ENCODE peak calls at places on chromosome 7, in nine cellular contexts. W is heart left ventricle, F is psoas muscle, D is lower lobe of right lung, O is upper lobe of left lung, A is heart right ventricle, I is upper lobe of right lung, Q is gastrocnemius medialis, S is body of pancreas. P is an unnamed sample. For H3K4me1, the result is how much of the 10 kb centered on the place peaks cover.

GRCh38 chr7:36971515-36972139 is 247.3 kb upstream of the AOAH start:
- ATAC-seq in W (no peak), F (no peak), D (no peak), O (no peak), A (no peak), I (no peak), Q (no peak), S (peak), P (no peak)

GRCh38 chr7:77542399-77542798 is 5.3 kb downstream of the PTPN12 start:
- ATAC-seq in W (no peak), F (no peak), D (no peak), O (no peak), A (no peak), I (no peak), Q (no peak), S (no peak), P (no peak)

GRCh38 chr7:106402898-106403297 is 118.1 kb upstream of the NAMPT start:
- ATAC-seq in W (no peak), F (no peak), D (no peak), O (no peak), A (no peak), I (no peak), Q (no peak), S (no peak), P (no peak)

GRCh38 chr7:5360451-5360850 is 63.2 kb downstream of the TNRC18 start:
- ATAC-seq in W (no peak), F (no peak), D (peak), O (no peak), A (no peak), I (peak), Q (no peak), S (no peak), P (no peak)

GRCh38 chr7:26388256-26388655 is 96.6 kb downstream of the SNX10 start:
- ATAC-seq in W (no peak), F (no peak), D (peak), O (no peak), A (no peak), I (peak), Q (no peak), S (no peak), P (no peak)

GRCh38 chr7:22639400-22639799 is 87.6 kb upstream of the IL6 start:
- ATAC-seq in W (no peak), F (no peak), D (no peak), O (no peak), A (no peak), I (no peak), Q (no peak), S (no peak), P (no peak)

GRCh38 chr7:101936612-101937231 is 119.3 kb downstream of the CUX1 start:
- ATAC-seq in W (peak), F (peak), D (peak), O (peak), A (peak), I (peak), Q (peak), S (no peak), P (peak)

GRCh38 chr7:81751619-81752317 is 18.1 kb downstream of the HGF start:
- ATAC-seq in W (no peak), F (no peak), D (no peak), O (no peak), A (no peak), I (no peak), Q (no peak), S (no peak), P (no peak)

GRCh38 chr7:66238712-66239466 is 33.8 kb downstream of the TPST1 start:
- ATAC-seq in W (no peak), F (no peak), D (no peak), O (no peak), A (no peak), I (no peak), Q (no peak), S (peak), P (no peak)

GRCh38 chr7:158904599-158904998 is 48.2 kb downstream of the DYNC2I1 start:
- ATAC-seq in W (no peak), F (no peak), D (no peak), O (no peak), A (no peak), I (no peak), Q (no peak), S (no peak), P (no peak)

GRCh38 chr7:42262907-42263466 is 26.0 kb upstream of the GLI3 start:
- ATAC-seq in W (peak), F (peak), D (peak), O (no peak), A (peak), I (no peak), Q (peak), S (no peak), P (peak)

GRCh38 chr7:69359003-69359555 is 239.2 kb upstream of the AUTS2 start:
- ATAC-seq in W (peak), F (no peak), D (no peak), O (no peak), A (no peak), I (no peak), Q (no peak), S (no peak), P (no peak)

GRCh38 chr7:1447112-1447511 is 12.2 kb downstream of the MICALL2 start:
- ATAC-seq in W (no peak), F (no peak), D (peak), O (no peak), A (no peak), I (no peak), Q (no peak), S (no peak), P (no peak)

GRCh38 chr7:55444786-55445185 is 79.6 kb downstream of the LANCL2 start:
- ATAC-seq in W (no peak), F (no peak), D (no peak), O (no peak), A (no peak), I (no peak), Q (no peak), S (no peak), P (no peak)

GRCh38 chr7:155653773-155654172 is 9.3 kb downstream of the RBM33 start:
- ATAC-seq in W (peak), F (peak), D (peak), O (peak), A (no peak), I (peak), Q (peak), S (no peak), P (peak)

GRCh38 chr7:1231214-1232102 is 1.2 kb upstream of the UNCX start:
- ATAC-seq in W (no peak), F (no peak), D (peak), O (peak), A (no peak), I (no peak), Q (no peak), S (no peak), P (no peak)

GRCh38 chr7:135726389-135726788 is 1.6 kb downstream of the SLC13A4 start:
- ATAC-seq in W (no peak), F (no peak), D (no peak), O (no peak), A (no peak), I (no peak), Q (no peak), S (no peak), P (no peak)

GRCh38 chr7:27784399-27785053 is 44.6 kb downstream of the TAX1BP1 start:
- ATAC-seq in W (peak), F (peak), D (no peak), O (no peak), A (no peak), I (peak), Q (peak), S (peak), P (no peak)

GRCh38 chr7:21077602-21078001 is 290.9 kb upstream of the SP8 start:
- ATAC-seq in W (no peak), F (no peak), D (no peak), O (no peak), A (no peak), I (no peak), Q (no peak), S (no peak), P (no peak)

DNA sequence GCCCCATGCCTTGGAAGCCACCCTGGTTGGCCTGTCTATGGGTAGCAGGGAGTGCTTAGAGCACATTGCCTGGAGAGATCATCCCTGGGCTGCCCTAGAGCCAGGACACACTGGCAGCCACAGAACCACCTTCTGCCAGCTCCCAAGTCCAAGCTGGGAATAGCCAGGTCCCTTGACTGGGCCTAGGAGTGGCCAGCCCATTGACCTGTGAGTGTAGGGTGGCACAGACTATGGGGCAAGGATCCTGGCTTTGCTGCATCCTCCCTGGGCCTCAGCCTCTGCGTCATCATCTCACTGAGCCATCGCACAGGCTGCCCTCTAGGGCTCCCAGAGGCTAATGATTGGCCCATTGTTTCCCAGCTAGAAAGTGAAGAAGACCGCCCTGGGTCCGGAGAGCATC is 7.0 kb downstream of the AQP1 start:
- ATAC-seq in W (no peak), F (peak), D (no peak), O (no peak), A (no peak), I (no peak), Q (peak), S (no peak), P (peak)
- H3K4me1 ChIP-seq in W (half or more), F (under half), D (half or more), O (half or more), A (half or more), I (under half), Q (under half), S (half or more), P (under half)

GRCh38 chr7:95433129-95433528 is 1.7 kb downstream of the PON2 start:
- ATAC-seq in W (no peak), F (no peak), D (no peak), O (no peak), A (no peak), I (no peak), Q (no peak), S (no peak), P (no peak)

GRCh38 chr7:95434501-95435421 is at the start of gene PON2:
- ATAC-seq in W (peak), F (peak), D (peak), O (peak), A (peak), I (peak), Q (peak), S (peak), P (peak)

GRCh38 chr7:95433952-95434351 is 876 bp downstream of the PON2 start:
- ATAC-seq in W (no peak), F (no peak), D (no peak), O (no peak), A (no peak), I (no peak), Q (no peak), S (no peak), P (no peak)

GRCh38 chr7:95436407-95436806 is 1.6 kb upstream of the PON2 start:
- ATAC-seq in W (no peak), F (no peak), D (no peak), O (no peak), A (no peak), I (no peak), Q (no peak), S (no peak), P (no peak)

GRCh38 chr7:95435422-95435780 is 573 bp upstream of the PON2 start:
- ATAC-seq in W (peak), F (peak), D (peak), O (no peak), A (no peak), I (no peak), Q (peak), S (no peak), P (no peak)
- H3K27ac ChIP-seq in W (peak), F (peak), D (peak), O (peak), A (peak), I (peak), Q (peak), S (peak), P (peak)

GRCh38 chr7:151348970-151349369 is 7.4 kb downstream of the NUB1 start:
- ATAC-seq in W (no peak), F (no peak), D (no peak), O (no peak), A (no peak), I (no peak), Q (no peak), S (no peak), P (no peak)
- H3K4me1 ChIP-seq in W (under half), F (under half), D (under half), O (under half), A (under half), I (under half), Q (under half), S (under half), P (under half)

GRCh38 chr7:124688991-124689390 is 76.6 kb downstream of the GPR37 start:
- ATAC-seq in W (no peak), F (no peak), D (no peak), O (no peak), A (no peak), I (no peak), Q (no peak), S (no peak), P (no peak)
- H3K27ac ChIP-seq in W (no peak), F (no peak), D (no peak), O (no peak), A (no peak), I (no peak), Q (no peak), S (no peak), P (no peak)

DNA sequence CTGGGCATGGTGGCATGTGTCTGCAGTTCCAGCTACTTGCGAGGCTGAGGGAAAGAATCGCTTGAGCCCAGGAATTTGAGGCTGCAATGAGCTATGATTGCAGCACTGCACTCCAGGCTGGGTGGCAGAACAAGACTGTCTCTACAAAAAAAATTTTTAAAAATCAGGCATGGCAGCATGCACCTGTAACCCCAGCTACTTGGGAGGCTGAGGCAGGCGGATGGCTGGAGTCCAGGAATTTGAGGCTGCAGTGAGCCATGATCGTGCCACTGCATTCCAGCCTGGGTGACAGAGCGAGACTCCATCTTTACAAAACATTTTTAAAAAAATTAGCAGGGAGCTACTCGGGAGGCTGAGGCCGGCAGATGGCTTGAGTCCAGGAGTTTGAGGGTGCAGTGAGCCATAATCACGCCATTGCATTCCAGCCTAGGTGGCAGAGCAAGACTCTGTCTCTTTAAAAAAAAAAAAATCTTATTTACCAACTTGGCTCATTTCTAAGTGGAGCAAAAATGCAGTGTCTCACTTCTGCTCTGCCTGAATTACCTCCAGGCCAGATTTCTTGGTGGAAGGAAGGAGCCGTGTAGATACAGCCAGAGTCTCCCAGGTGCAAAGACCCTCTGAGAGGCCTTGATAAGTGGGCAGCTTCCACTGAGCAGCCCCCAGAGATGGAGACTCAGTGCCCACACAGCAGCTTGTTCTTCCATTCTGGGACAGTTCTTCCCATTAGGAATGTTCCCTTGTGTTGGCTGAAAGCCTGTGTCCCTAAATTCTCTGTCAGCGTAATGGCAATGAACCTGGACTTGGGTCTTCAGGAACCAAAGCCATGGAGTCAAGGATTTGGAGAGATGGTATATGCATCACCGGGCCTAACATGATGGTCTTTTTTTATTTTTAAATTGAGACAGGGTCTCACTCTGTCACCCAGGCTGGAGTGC is 30.0 kb downstream of the GTF2IRD1 start:
- ATAC-seq in W (no peak), F (no peak), D (no peak), O (no peak), A (no peak), I (no peak), Q (no peak), S (no peak), P (no peak)
- H3K4me1 ChIP-seq in W (half or more), F (half or more), D (half or more), O (half or more), A (under half), I (under half), Q (half or more), S (under half), P (half or more)

GRCh38 chr7:13041368-13041988 is 354.0 kb downstream of the ARL4A start:
- ATAC-seq in W (peak), F (peak), D (no peak), O (no peak), A (peak), I (no peak), Q (peak), S (no peak), P (no peak)
- H3K27ac ChIP-seq in W (no peak), F (no peak), D (no peak), O (no peak), A (no peak), I (no peak), Q (no peak), S (no peak), P (no peak)

GRCh38 chr7:150372271-150373048 is 3.8 kb downstream of the REPIN1 start:
- ATAC-seq in W (no peak), F (no peak), D (no peak), O (no peak), A (no peak), I (no peak), Q (no peak), S (no peak), P (no peak)

GRCh38 chr7:150374026-150374425 is 5.1 kb upstream of the ZNF775 start:
- ATAC-seq in W (no peak), F (no peak), D (no peak), O (no peak), A (no peak), I (no peak), Q (no peak), S (no peak), P (no peak)

GRCh38 chr7:150375662-150376521 is 3.2 kb upstream of the ZNF775 start:
- ATAC-seq in W (no peak), F (no peak), D (no peak), O (no peak), A (no peak), I (no peak), Q (no peak), S (no peak), P (no peak)

GRCh38 chr7:150373049-150373801 is 4.6 kb downstream of the REPIN1 start:
- ATAC-seq in W (peak), F (no peak), D (no peak), O (no peak), A (no peak), I (no peak), Q (no peak), S (no peak), P (no peak)

GRCh38 chr7:150374472-150374871 is 4.7 kb upstream of the ZNF775 start:
- ATAC-seq in W (no peak), F (no peak), D (no peak), O (no peak), A (no peak), I (no peak), Q (no peak), S (no peak), P (no peak)
- H3K4me1 ChIP-seq in W (half or more), F (half or more), D (under half), O (under half), A (under half), I (under half), Q (under half), S (half or more), P (under half)

GRCh38 chr7:118803-119376 is 73.5 kb upstream of the FAM20C start:
- ATAC-seq in W (peak), F (no peak), D (peak), O (no peak), A (peak), I (peak), Q (no peak), S (no peak), P (no peak)
- H3K27ac ChIP-seq in W (peak), F (peak), D (peak), O (peak), A (peak), I (peak), Q (peak), S (no peak), P (no peak)

GRCh38 chr7:45037876-45038275 is 37.9 kb downstream of the CCM2 start:
- ATAC-seq in W (no peak), F (no peak), D (no peak), O (no peak), A (no peak), I (no peak), Q (no peak), S (no peak), P (no peak)

GRCh38 chr7:45035371-45035770 is 35.4 kb downstream of the CCM2 start:
- ATAC-seq in W (no peak), F (no peak), D (no peak), O (peak), A (no peak), I (no peak), Q (no peak), S (no peak), P (no peak)

GRCh38 chr7:45036801-45037200 is 36.8 kb downstream of the CCM2 start:
- ATAC-seq in W (no peak), F (no peak), D (no peak), O (no peak), A (no peak), I (no peak), Q (no peak), S (no peak), P (no peak)

GRCh38 chr7:45036317-45036716 is 36.3 kb downstream of the CCM2 start:
- ATAC-seq in W (no peak), F (no peak), D (no peak), O (no peak), A (no peak), I (no peak), Q (no peak), S (no peak), P (no peak)

DNA sequence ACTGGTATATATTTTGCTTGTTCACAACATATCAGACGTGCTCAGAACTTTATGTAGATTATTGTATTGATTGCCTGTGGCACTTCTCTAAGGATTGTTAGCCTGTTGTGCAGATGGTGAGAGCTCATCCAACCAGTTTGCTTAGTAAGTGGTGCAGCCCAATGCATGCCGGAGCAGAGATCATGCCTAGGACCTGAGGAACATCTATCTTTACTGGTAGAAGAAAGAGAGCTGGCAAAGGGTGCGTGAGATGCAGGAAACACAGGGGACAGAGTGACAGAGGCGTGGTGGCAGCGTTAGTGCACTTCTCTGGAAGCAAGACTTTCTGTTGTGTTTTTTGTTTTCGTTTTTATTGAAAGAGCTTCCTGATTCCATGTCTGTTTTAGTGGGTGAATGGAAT is 35.9 kb downstream of the CCM2 start:
- ATAC-seq in W (no peak), F (no peak), D (no peak), O (no peak), A (no peak), I (no peak), Q (no peak), S (no peak), P (no peak)
- H3K4me1 ChIP-seq in W (under half), F (under half), D (under half), O (under half), A (under half), I (under half), Q (under half), S (under half), P (under half)

P was measured in gastroesophageal sphincter.